ENCODE peak calls at places on chromosomes 6 and 20, in nine cellular contexts. D is GM23248, Z is GM23338, T is neural progenitor cell, B is H1, C is mammary epithelial cell, Q is PC-3, R is HepG2, P is fibroblast of lung. O is an unnamed sample.

GRCh38 chr6:104771258-104771832 is 88.4 kb downstream of the HACE1 start:
- DNase-seq in T (no peak), D (peak), Z (peak), B (no peak), C (no peak), R (peak), P (peak), Q (peak), O (no peak)

GRCh38 chr6:68575765-68576439 is 59.2 kb upstream of the ADGRB3 start:
- DNase-seq in D (no peak), C (no peak), Q (peak), T (peak), B (no peak), P (peak), Z (peak), R (no peak), O (no peak)

GRCh38 chr20:34951652-34952051 is 4.0 kb downstream of the GSS start:
- DNase-seq in P (no peak), Q (no peak), D (no peak), Z (no peak), C (no peak), T (no peak), R (no peak), B (no peak), O (no peak)

GRCh38 chr6:70385931-70386330 is 27.4 kb upstream of the FAM135A start:
- DNase-seq in Z (no peak), B (no peak), D (no peak), Q (no peak), R (no peak), P (no peak), T (no peak), C (peak), O (no peak)

GRCh38 chr6:42503894-42504293 is 52.2 kb upstream of the TRERF1 start:
- DNase-seq in B (no peak), P (no peak), Q (no peak), C (no peak), D (no peak), R (no peak), Z (no peak), T (no peak), O (no peak)

GRCh38 chr6:31844507-31844906 is 17.0 kb downstream of the HSPA1B start:
- DNase-seq in T (no peak), Z (no peak), P (no peak), C (no peak), Q (no peak), R (no peak), B (no peak), D (no peak), O (no peak)

GRCh38 chr6:13613029-13613594 is 2.0 kb upstream of the NOL7 start:
- DNase-seq in B (no peak), Z (no peak), Q (no peak), T (no peak), R (no peak), D (no peak), P (no peak), C (no peak), O (no peak)

GRCh38 chr20:2108987-2109386 is 7.4 kb downstream of the STK35 start:
- DNase-seq in Z (no peak), D (peak), Q (peak), C (peak), R (peak), T (no peak), B (no peak), P (peak), O (no peak)

GRCh38 chr6:137150072-137150471 is 23.4 kb downstream of the IL22RA2 start:
- DNase-seq in P (no peak), T (no peak), D (no peak), Q (no peak), Z (no peak), R (no peak), B (no peak), C (no peak), O (peak)

GRCh38 chr20:37510226-37510625 is 10.8 kb upstream of the NNAT start:
- DNase-seq in Q (no peak), C (no peak), T (no peak), B (no peak), Z (no peak), D (no peak), P (no peak), R (no peak), O (no peak)

GRCh38 chr6:33431880-33432541 is 12.1 kb downstream of the SYNGAP1 start:
- DNase-seq in B (no peak), T (peak), P (no peak), Q (no peak), Z (peak), C (no peak), R (no peak), D (no peak), O (peak)

GRCh38 chr6:135909737-135910387 is 58.4 kb downstream of the PDE7B start:
- DNase-seq in R (peak), T (peak), Q (peak), Z (peak), B (peak), P (peak), D (peak), C (peak), O (peak)

GRCh38 chr6:4853782-4854511 is 77.7 kb downstream of the CDYL start:
- DNase-seq in C (peak), P (no peak), B (no peak), Q (peak), R (peak), T (no peak), D (peak), Z (no peak), O (no peak)

GRCh38 chr6:108687921-108688320 is 127.2 kb downstream of the FOXO3 start:
- DNase-seq in Q (no peak), R (no peak), B (no peak), T (no peak), C (peak), D (no peak), P (no peak), Z (no peak), O (no peak)

GRCh38 chr6:26205625-26206574 is 118.7 kb downstream of the HFE start:
- DNase-seq in C (peak), Q (peak), B (no peak), Z (peak), T (no peak), R (peak), D (peak), P (peak), O (peak)

GRCh38 chr6:136788069-136788902 is 4.0 kb downstream of the MAP3K5 start:
- DNase-seq in C (peak), B (no peak), D (peak), R (no peak), Z (no peak), Q (peak), T (no peak), P (peak), O (no peak)

GRCh38 chr6:129895692-129896091 is 34.6 kb upstream of the TMEM244 start:
- DNase-seq in C (peak), B (no peak), Q (peak), P (peak), D (peak), R (no peak), Z (no peak), T (no peak), O (no peak)

GRCh38 chr6:30676660-30677270 is 4.0 kb upstream of the DHX16 start:
- DNase-seq in Q (no peak), T (no peak), C (no peak), R (no peak), P (no peak), Z (no peak), D (no peak), B (no peak), O (no peak)

GRCh38 chr20:48238326-48238725 is 453.0 kb upstream of the SULF2 start:
- DNase-seq in C (peak), R (no peak), Q (peak), T (no peak), B (no peak), Z (no peak), D (peak), P (peak), O (no peak)

GRCh38 chr6:16153451-16153850 is 24.6 kb downstream of the MYLIP start:
- DNase-seq in D (no peak), Q (no peak), C (no peak), P (no peak), T (no peak), B (no peak), Z (no peak), R (no peak), O (no peak)

GRCh38 chr6:106154326-106154725 is 68.2 kb downstream of the PRDM1 start:
- DNase-seq in C (no peak), Q (no peak), T (no peak), D (no peak), B (no peak), R (no peak), P (no peak), Z (peak), O (no peak)

GRCh38 chr6:37357288-37357687 is 3.5 kb downstream of the RNF8 start:
- DNase-seq in D (no peak), T (no peak), C (no peak), P (no peak), B (no peak), Z (peak), R (no peak), Q (no peak), O (no peak)

GRCh38 chr6:89643411-89643810 is 4.9 kb upstream of the LYRM2 start:
- DNase-seq in B (no peak), Z (no peak), D (no peak), C (no peak), Q (no peak), P (no peak), R (no peak), T (peak), O (no peak)

GRCh38 chr6:141552463-141552862 is 580.3 kb upstream of the GJE1 start:
- DNase-seq in T (no peak), Z (no peak), P (peak), D (peak), C (peak), Q (peak), B (no peak), R (peak), O (no peak)

GRCh38 chr6:90809035-90809434 is 222.2 kb upstream of the MAP3K7 start:
- DNase-seq in B (no peak), D (no peak), P (no peak), Z (no peak), T (peak), Q (no peak), C (no peak), R (no peak), O (no peak)

GRCh38 chr20:33370296-33370695 is 31.0 kb downstream of the CDK5RAP1 start:
- DNase-seq in B (no peak), Z (no peak), P (no peak), T (no peak), R (no peak), C (no peak), Q (no peak), D (no peak), O (no peak)

GRCh38 chr6:52904562-52905279 is 4.8 kb downstream of the GSTA3 start:
- DNase-seq in Z (peak), P (no peak), B (no peak), R (peak), D (no peak), Q (peak), C (no peak), T (peak), O (peak)

GRCh38 chr6:43178150-43178549 is 3.8 kb upstream of the CUL9 start:
- DNase-seq in R (no peak), P (no peak), Z (no peak), Q (no peak), C (no peak), T (no peak), D (no peak), B (no peak), O (no peak)

GRCh38 chr20:6026051-6026450 is 27.8 kb downstream of the LRRN4 start:
- DNase-seq in D (peak), R (no peak), Q (peak), P (peak), Z (no peak), B (no peak), C (peak), T (no peak), O (no peak)

GRCh38 chr6:170080169-170080827 is 210.6 kb downstream of the DLL1 start:
- DNase-seq in B (no peak), Q (no peak), Z (no peak), R (no peak), T (no peak), D (no peak), C (no peak), P (no peak), O (no peak)

GRCh38 chr6:31094389-31094881 is 17.9 kb downstream of the C6orf15 start:
- DNase-seq in Z (no peak), C (peak), R (no peak), P (no peak), T (no peak), B (no peak), Q (peak), D (peak), O (peak)

GRCh38 chr6:108750801-108751200 is 97.4 kb upstream of the ARMC2 start:
- DNase-seq in T (no peak), R (no peak), D (no peak), Q (peak), B (no peak), P (no peak), C (no peak), Z (no peak), O (no peak)

GRCh38 chr20:40657526-40657925 is 31.5 kb downstream of the MAFB start:
- DNase-seq in B (no peak), C (no peak), D (peak), Z (no peak), T (no peak), R (no peak), Q (no peak), P (no peak), O (no peak)

GRCh38 chr6:48074368-48074767 is 36.6 kb downstream of the PTCHD4 start:
- DNase-seq in C (no peak), Q (no peak), Z (no peak), B (no peak), R (no peak), T (peak), D (peak), P (peak), O (no peak)

GRCh38 chr6:31651602-31652191 is 764 bp downstream of the BAG6 start:
- DNase-seq in Z (peak), Q (peak), D (peak), T (peak), C (peak), P (peak), B (peak), R (peak), O (no peak)

GRCh38 chr20:17749979-17750721 is 50.4 kb downstream of the BANF2 start:
- DNase-seq in Q (peak), T (peak), C (no peak), P (peak), Z (no peak), R (peak), B (no peak), D (peak), O (no peak)

GRCh38 chr6:1574895-1575212 is 34.9 kb upstream of the FOXC1 start:
- DNase-seq in D (no peak), T (no peak), Q (no peak), Z (peak), B (no peak), C (no peak), P (no peak), R (no peak), O (no peak)

GRCh38 chr20:3085571-3086072 is 1.1 kb upstream of the AVP start:
- DNase-seq in B (no peak), C (no peak), R (no peak), Z (no peak), Q (no peak), P (no peak), T (no peak), D (no peak), O (no peak)

GRCh38 chr20:46174469-46175126 is 56.5 kb downstream of the CD40 start:
- DNase-seq in Q (peak), B (peak), T (peak), R (peak), D (peak), Z (peak), P (peak), C (peak), O (no peak)

GRCh38 chr20:46175127-46175494 is 57.0 kb downstream of the CD40 start:
- DNase-seq in C (no peak), T (no peak), P (no peak), Z (no peak), R (no peak), B (no peak), D (no peak), Q (no peak), O (no peak)

GRCh38 chr20:46172455-46172854 is 54.3 kb downstream of the CD40 start:
- DNase-seq in T (no peak), P (no peak), Z (no peak), C (no peak), B (no peak), D (no peak), R (no peak), Q (no peak), O (no peak)

GRCh38 chr20:46172961-46173536 is 54.9 kb downstream of the CD40 start:
- DNase-seq in R (no peak), Q (no peak), C (no peak), D (no peak), P (no peak), Z (no peak), T (no peak), B (no peak), O (no peak)

GRCh38 chr20:46173652-46174468 is 55.7 kb downstream of the CD40 start:
- DNase-seq in Q (no peak), C (no peak), T (peak), P (no peak), D (no peak), B (no peak), R (no peak), Z (peak), O (no peak)
- TF ChIP-seq EZH2 in Q (no peak), C (no peak), T (no peak), P (peak), D (no peak), B (peak), R (peak), Z (no peak), O (no peak)

DNA sequence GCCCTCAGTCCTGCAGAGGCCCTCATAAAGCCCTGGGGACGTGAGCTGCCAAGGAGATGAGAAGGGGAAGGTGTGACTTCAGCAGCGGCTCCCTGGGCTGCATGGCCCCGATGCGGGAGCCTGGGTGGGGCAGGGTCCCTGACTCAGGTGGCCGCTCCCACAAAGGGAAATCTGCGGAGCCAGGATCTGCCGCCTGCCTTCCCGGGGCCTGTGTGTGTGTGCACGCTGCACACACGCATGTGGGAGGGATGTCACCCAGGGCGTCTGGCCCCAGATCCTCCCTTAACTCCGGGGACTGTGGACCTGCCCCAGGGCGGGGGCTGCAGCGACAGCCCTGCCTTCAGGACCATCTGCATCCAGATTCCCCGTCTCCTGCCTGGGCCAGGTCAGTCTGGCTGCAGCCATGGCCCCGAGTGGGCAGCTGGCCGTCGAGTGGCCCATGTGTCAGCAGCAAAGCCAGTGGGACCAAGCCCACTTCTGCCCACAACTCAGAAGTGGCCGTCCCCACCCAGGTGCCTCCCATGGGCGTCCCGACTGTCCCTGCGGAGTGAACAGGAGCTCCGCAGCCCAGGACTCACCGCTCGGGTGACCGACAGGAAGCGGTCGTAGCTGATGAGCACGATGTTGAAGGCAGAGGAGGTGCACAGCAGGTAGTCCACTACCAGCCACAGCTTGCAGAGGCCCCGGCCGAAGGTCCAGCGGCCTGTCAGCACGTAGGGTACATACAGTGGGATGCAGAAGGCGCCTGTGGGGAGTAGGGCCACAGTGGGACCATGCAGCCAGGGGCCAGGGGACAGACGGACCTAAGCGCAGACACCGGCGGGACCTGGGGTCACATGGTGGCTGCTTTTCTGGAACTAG is 1.9 kb downstream of the HRH3 start:
- DNase-seq in Z (no peak), R (no peak), D (no peak), C (no peak), T (peak), P (no peak), Q (no peak), B (no peak), O (no peak)
- TF ChIP-seq EZH2 in Z (no peak), R (peak), D (no peak), C (no peak), T (no peak), P (no peak), Q (no peak), B (no peak), O (no peak)

GRCh38 chr6:8084586-8084985 is 17.8 kb downstream of the EEF1E1 start:
- DNase-seq in D (peak), C (no peak), P (peak), Z (no peak), Q (no peak), T (no peak), R (peak), B (no peak), O (no peak)

GRCh38 chr6:8082572-8082953 is 18.4 kb upstream of the BLOC1S5 start:
- DNase-seq in Z (no peak), T (no peak), P (no peak), D (no peak), B (no peak), C (no peak), R (no peak), Q (no peak), O (no peak)

GRCh38 chr6:8082954-8083858 is 19.0 kb upstream of the BLOC1S5 start:
- DNase-seq in T (no peak), Q (peak), P (peak), C (peak), D (peak), B (no peak), Z (no peak), R (no peak), O (no peak)

GRCh38 chr6:8086755-8087306 is 15.5 kb downstream of the EEF1E1 start:
- DNase-seq in D (no peak), Z (peak), Q (no peak), P (no peak), R (no peak), B (no peak), C (no peak), T (no peak), O (no peak)

GRCh38 chr6:8085053-8085511 is 17.3 kb downstream of the EEF1E1 start:
- DNase-seq in B (no peak), D (peak), Q (peak), R (peak), Z (no peak), P (peak), T (no peak), C (peak), O (no peak)
- TF ChIP-seq EZH2 in B (no peak), D (no peak), Q (no peak), R (no peak), Z (no peak), P (no peak), T (no peak), C (no peak), O (no peak)

DNA sequence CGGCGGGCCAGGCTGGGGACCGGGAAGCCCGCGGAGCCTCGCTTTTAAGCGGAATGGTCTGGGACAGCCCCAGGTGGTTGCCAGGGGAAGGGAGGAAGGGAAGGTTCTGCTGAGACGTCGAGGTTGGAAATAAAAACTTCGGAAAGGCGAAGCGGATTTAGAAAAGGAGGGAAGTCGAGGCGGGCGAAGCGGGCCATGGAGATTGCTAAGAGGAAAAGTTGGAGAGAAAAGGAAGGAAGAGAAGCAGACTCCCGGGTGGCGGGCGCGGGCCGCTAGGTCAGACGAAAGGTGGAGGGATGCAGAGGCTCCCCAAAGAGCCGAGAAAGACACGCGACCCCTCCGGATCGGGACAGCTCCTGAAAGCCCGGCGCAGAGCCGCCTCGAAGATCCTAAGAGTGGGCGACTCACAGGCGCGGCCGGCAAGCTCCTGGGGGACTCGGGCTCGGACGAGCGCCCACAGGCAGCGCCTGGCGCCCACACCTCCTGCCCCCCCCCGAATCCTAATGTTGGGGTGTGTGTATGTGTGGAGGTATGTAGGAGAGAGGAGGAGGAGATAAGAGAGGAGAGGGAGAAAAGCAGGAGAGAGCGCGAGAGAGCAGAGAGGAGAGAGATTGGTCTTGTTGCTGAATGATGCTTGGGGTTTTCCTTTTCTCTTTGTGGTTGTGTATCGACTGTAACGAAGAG is 1.4 kb downstream of the TFAP2B start:
- DNase-seq in T (peak), Z (peak), C (peak), D (peak), R (no peak), P (no peak), Q (no peak), B (no peak), O (no peak)
- TF ChIP-seq EZH2 in T (peak), Z (peak), C (no peak), D (peak), R (no peak), P (peak), Q (no peak), B (peak), O (no peak)

O was measured in DND-41.